ENCODE peak calls at places on chromosomes 1 and 21, in six cellular contexts. K is adrenal gland; S is left ventricle myocardium inferior; X is CD4-positive, alpha-beta T cell; O is ovary; R is thyroid gland. J is an unnamed sample. For H3K27me3, the result is how much of the 10 kb centered on the place peaks cover.

GRCh38 chr1:67795179-67795916 is 37.9 kb downstream of the GNG12 start:
- DNase-seq in K (no peak), S (no peak), X (no peak), O (no peak), R (no peak), J (no peak)

GRCh38 chr1:161374373-161374772 is 6.7 kb upstream of the CFAP126 start:
- DNase-seq in K (no peak), S (no peak), X (no peak), O (no peak), R (no peak), J (no peak)

GRCh38 chr1:24109686-24110475 is 2.1 kb downstream of the MYOM3 start:
- DNase-seq in K (no peak), S (no peak), X (no peak), O (no peak), R (no peak), J (no peak)

GRCh38 chr1:117388328-117388727 is 21.1 kb downstream of the MAN1A2 start:
- DNase-seq in K (no peak), S (no peak), X (no peak), O (no peak), R (no peak), J (no peak)

GRCh38 chr1:92168657-92169056 is 49.1 kb upstream of the C1orf146 start:
- DNase-seq in K (peak), S (no peak), X (no peak), O (no peak), R (no peak), J (no peak)

GRCh38 chr1:74729741-74730478 is 2.9 kb downstream of the CRYZ start:
- DNase-seq in K (no peak), S (no peak), X (no peak), O (no peak), R (no peak), J (no peak)

GRCh38 chr1:230104395-230105244 is 37.6 kb downstream of the GALNT2 start:
- DNase-seq in K (peak), S (peak), X (peak), O (peak), R (peak), J (peak)

GRCh38 chr1:163231385-163231784 is 28.7 kb upstream of the RGS5 start:
- DNase-seq in K (no peak), S (no peak), X (no peak), O (no peak), R (no peak), J (no peak)

GRCh38 chr1:45016767-45017166 is 4.7 kb downstream of the UROD start:
- DNase-seq in K (no peak), S (no peak), X (no peak), O (no peak), R (no peak), J (no peak)

GRCh38 chr1:172914517-172915144 is 136.1 kb downstream of the TNFSF18 start:
- DNase-seq in K (no peak), S (no peak), X (no peak), O (no peak), R (no peak), J (no peak)
- H3K27ac ChIP-seq in K (no peak), S (no peak), X (no peak), O (no peak), R (no peak), J (no peak)

DNA sequence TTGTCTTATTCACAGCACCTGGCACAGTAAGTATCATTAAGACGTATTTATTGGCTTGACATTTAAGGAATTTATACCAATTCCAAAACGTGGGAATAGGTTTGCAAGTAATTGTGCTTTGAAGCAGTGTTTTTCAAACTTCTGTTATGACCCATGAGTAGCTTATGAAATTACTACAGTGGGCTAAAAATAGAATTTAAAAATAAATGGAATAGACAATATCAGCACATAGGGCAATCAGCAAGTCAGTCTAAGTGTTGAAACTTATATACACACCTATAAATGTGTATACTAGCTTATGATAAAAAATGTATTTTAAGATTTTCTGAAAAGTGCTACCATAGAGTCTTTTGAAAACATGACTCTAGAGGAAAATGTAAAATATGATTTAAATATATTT is 116.6 kb downstream of the LMX1A start:
- DNase-seq in K (no peak), S (no peak), X (no peak), O (no peak), R (no peak), J (no peak)
- H3K27me3 ChIP-seq in K (under half), S (under half), X (under half), O (under half), R (under half), J (under half)

DNA sequence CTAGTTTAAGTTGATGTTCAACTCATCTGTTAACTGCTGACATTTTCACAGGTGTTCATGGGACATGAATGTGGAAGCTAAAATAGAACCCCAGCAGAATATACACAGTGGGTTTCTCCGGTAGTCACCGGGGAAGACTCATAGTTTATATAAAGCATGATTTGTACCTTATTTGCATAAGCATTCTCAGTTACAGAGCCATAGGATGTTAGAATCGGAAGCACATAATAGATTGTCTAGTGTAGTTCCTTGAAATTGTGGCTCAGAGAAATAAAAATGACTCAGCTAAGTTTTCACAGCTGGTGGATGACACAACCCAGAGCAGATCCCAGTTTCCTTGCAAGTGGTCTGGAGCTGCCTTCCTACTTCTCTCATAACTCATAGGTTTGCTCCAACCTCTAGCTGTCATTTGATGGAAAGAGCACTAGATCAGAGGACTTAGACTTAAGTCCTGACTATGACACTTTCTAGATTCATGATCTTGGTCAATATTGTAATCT is 107.1 kb downstream of the UCHL5 start:
- DNase-seq in K (peak), S (no peak), X (no peak), O (no peak), R (no peak), J (peak)
- TF ChIP-seq CTCF in K (no peak), S (no peak), X (no peak), O (no peak), R (no peak), J (no peak)

GRCh38 chr1:12356004-12356890 is 126.4 kb downstream of the VPS13D start:
- DNase-seq in K (no peak), S (no peak), X (no peak), O (no peak), R (no peak), J (no peak)
- H3K27ac ChIP-seq in K (no peak), S (peak), X (no peak), O (no peak), R (peak), J (no peak)

GRCh38 chr1:156652131-156652991 is 10.4 kb downstream of the BCAN start:
- DNase-seq in K (no peak), S (no peak), X (no peak), O (peak), R (no peak), J (no peak)
- H3K27me3 ChIP-seq in K (under half), S (half or more), X (half or more), O (under half), R (under half), J (under half)

DNA sequence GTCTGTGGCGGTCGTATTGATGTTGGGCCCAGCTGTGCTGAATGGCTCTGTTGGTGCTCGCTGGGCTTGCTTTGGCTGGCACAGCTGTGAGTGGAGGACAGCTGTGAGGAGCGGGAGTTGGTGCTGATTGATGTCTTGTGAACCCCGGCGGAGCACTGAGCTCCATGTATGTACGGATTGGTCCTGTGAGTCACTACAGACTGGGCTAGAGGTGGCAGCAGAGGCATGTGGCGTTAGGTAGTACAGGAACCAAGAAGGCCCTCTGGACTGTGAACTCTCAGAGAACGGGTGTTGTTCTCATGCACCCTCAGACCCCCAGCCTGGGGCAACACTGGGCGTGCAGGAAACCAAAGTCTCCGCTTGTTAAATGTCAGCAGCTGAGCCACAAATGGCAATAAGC is 209.0 kb downstream of the KIF26B start:
- DNase-seq in K (no peak), S (no peak), X (no peak), O (no peak), R (no peak), J (no peak)
- TF ChIP-seq CTCF in K (no peak), S (no peak), X (no peak), O (no peak), R (no peak), J (no peak)

DNA sequence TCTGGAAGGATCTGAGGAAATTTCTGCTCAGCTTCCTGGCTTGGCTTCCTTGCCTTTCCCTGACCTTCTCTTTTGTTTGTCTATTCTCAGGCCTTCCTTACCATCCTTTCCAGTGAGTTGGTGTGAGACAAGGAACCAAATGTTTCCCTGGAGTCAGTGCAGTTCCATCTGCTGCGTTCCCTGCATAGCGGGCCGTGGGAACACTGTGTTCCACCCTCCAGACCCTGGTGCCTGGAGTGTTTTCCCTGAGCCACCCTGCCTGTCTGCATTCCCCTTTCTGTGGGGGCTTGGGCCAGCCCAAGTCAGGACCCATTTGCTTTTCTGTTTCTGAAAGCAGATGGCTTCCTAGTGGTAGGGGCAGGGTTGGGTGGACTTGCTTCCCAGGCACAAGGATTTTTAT is 13.9 kb upstream of the MYOG start:
- DNase-seq in K (no peak), S (no peak), X (no peak), O (no peak), R (no peak), J (no peak)
- H3K27ac ChIP-seq in K (no peak), S (no peak), X (no peak), O (no peak), R (no peak), J (no peak)

DNA sequence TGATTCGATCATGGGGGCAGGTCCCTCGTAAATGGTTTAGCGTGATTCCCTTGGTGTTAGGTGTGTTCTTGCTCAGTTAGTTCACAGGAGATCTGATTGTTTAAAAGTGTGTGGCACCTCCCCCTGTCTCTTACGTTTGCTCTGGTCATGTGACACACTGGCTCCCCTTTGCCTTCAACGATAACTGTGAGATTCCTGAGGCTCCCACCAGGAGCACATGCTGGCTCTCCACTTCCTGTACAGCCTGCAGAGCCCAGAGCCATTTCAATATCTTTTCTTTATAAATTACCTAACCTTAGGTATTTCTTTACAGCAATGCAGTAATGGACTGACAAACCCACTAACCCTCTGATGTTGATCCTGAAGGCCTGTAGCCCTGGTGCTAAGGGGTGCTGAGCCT is 141.9 kb downstream of the FCRL5 start:
- DNase-seq in K (no peak), S (no peak), X (no peak), O (no peak), R (no peak), J (no peak)
- H3K27me3 ChIP-seq in K (under half), S (under half), X (under half), O (under half), R (under half), J (under half)

DNA sequence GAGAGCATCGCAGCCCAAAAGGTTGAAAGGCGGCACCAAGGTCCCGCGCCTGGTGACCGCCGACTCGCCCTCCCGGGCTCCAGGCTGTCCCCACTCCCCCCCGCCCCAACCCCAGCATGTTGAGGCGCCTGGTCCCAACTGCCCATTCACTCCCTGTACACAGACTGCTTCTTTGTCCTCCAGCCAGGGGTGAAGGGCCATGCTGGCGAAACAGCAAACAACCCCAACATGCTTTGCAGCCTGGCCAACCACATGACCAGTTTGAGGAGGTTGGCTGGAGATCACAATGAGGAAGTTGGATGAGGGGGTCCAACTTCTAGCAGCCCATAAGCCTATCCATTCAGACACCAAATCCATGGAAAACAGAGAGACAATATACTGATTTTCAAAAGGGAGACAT is 13.5 kb downstream of the PDE9A start:
- DNase-seq in K (no peak), S (no peak), X (no peak), O (no peak), R (no peak), J (no peak)
- TF ChIP-seq CTCF in K (no peak), S (no peak), X (no peak), O (no peak), R (no peak), J (no peak)